ENCODE peak calls at places on chromosomes 11 and 22, in eight cellular contexts. T is stimulated activated naive B cell treated with anti-CD40 and anti-IgM and Interleukin-4, amounts not matched to agents 10 μg/mL and 1 μg/mL and 100 μg/mL, for 72 hours; S is breast epithelium; I is NAMALWA; P is endothelial cell; B is stimulated activated CD4-positive, alpha-beta T cell treated with anti-CD3 and anti-CD28 coated beads, Interleukin-2, amount 100 ng/mL, for 48 hours; A is central memory CD4-positive, alpha-beta T cell; L is NCI-H1436. J is an unnamed sample.

GRCh38 chr11:84173078-84173477 is 886.9 kb upstream of the CCDC90B start:
- DNase-seq in T (no peak), S (no peak), I (no peak), P (no peak), B (no peak), A (no peak), L (no peak), J (no peak)

GRCh38 chr11:33310720-33311500 is 53.7 kb downstream of the HIPK3 start:
- DNase-seq in T (no peak), S (no peak), I (no peak), P (no peak), B (no peak), A (no peak), L (no peak), J (no peak)

GRCh38 chr11:82577246-82577645 is 156.4 kb downstream of the FAM181B start:
- DNase-seq in T (no peak), S (no peak), I (no peak), P (no peak), B (no peak), A (no peak), L (no peak), J (no peak)

GRCh38 chr11:16611395-16612233 is 126.8 kb upstream of the C11orf58 start:
- DNase-seq in T (no peak), S (no peak), I (peak; percentile 6), P (no peak), B (no peak), A (no peak), L (peak; percentile 39), J (no peak)

GRCh38 chr22:23856721-23857605 is 712 bp upstream of the SLC2A11 start:
- DNase-seq in T (peak; percentile 51), S (peak; percentile 48), I (peak; percentile 48), P (peak; percentile 41), B (no peak), A (no peak), L (peak; percentile 29), J (peak; percentile 47)

GRCh38 chr11:12606597-12606996 is 67.6 kb upstream of the TEAD1 start:
- DNase-seq in T (no peak), S (no peak), I (no peak), P (no peak), B (no peak), A (no peak), L (no peak), J (no peak)

GRCh38 chr11:116379185-116379828 is 393.5 kb downstream of the BUD13 start:
- DNase-seq in T (no peak), S (no peak), I (peak; percentile 20), P (peak; percentile 76), B (peak; percentile 3), A (no peak), L (no peak), J (peak; percentile 17)

GRCh38 chr11:129210831-129211181 is 18.7 kb upstream of the ARHGAP32 start:
- DNase-seq in T (no peak), S (no peak), I (no peak), P (no peak), B (no peak), A (no peak), L (no peak), J (no peak)

GRCh38 chr22:49010086-49010863 is 817.4 kb downstream of the BRD1 start:
- DNase-seq in T (no peak), S (no peak), I (no peak), P (no peak), B (no peak), A (no peak), L (no peak), J (no peak)

GRCh38 chr11:72634472-72635095 is 39.6 kb downstream of the PDE2A start:
- DNase-seq in T (no peak), S (no peak), I (no peak), P (peak; percentile 40), B (no peak), A (no peak), L (no peak), J (no peak)

GRCh38 chr11:110856340-110856739 is 144.1 kb upstream of the ARHGAP20 start:
- DNase-seq in T (no peak), S (no peak), I (no peak), P (no peak), B (no peak), A (no peak), L (no peak), J (no peak)

GRCh38 chr11:105100976-105101630 is 38.5 kb downstream of the CARD18 start:
- DNase-seq in T (no peak), S (no peak), I (no peak), P (no peak), B (no peak), A (no peak), L (no peak), J (no peak)

GRCh38 chr11:34516247-34517040 is 2.9 kb upstream of the ELF5 start:
- DNase-seq in T (no peak), S (no peak), I (no peak), P (no peak), B (no peak), A (no peak), L (no peak), J (no peak)

GRCh38 chr22:36010913-36011312 is 17.7 kb downstream of the RBFOX2 start:
- DNase-seq in T (no peak), S (no peak), I (no peak), P (no peak), B (no peak), A (no peak), L (no peak), J (no peak)

GRCh38 chr11:65606876-65607613 is 7.0 kb downstream of the MAP3K11 start:
- DNase-seq in T (no peak), S (peak; percentile 96), I (peak; percentile 48), P (peak; percentile 91), B (no peak), A (no peak), L (no peak), J (peak; percentile 21)

GRCh38 chr11:57131080-57131790 is 50.5 kb upstream of the LRRC55 start:
- DNase-seq in T (no peak), S (no peak), I (peak; percentile 5), P (peak; percentile 60), B (no peak), A (no peak), L (no peak), J (no peak)

GRCh38 chr22:26763633-26764295 is 106.4 kb downstream of the MIAT start:
- DNase-seq in T (no peak), S (no peak), I (no peak), P (no peak), B (no peak), A (no peak), L (peak; percentile 43), J (no peak)

GRCh38 chr11:128843198-128843766 is 23.8 kb downstream of the KCNJ1 start:
- DNase-seq in T (no peak), S (no peak), I (no peak), P (no peak), B (no peak), A (no peak), L (no peak), J (no peak)

J was measured in OCI-LY7.